ENCODE peak calls at places on chromosome 14, in seven cellular contexts. Z is mesendoderm, M is trophoblast cell, J is IMR-90, D is neuronal stem cell, X is mesenchymal stem cell, H is H1. N is an unnamed sample. For H3K4me1, the result is how much of the 10 kb centered on the place peaks cover.

GRCh38 chr14:55701638-55702037 is 121.6 kb downstream of the KTN1 start:
- DNase-seq in Z (no peak), M (no peak), J (peak), D (no peak), X (no peak), H (no peak), N (no peak)

GRCh38 chr14:50762001-50762930 is 68.7 kb downstream of the NIN start:
- DNase-seq in Z (no peak), M (no peak), J (peak), D (no peak), X (peak), H (no peak), N (no peak)

GRCh38 chr14:94379291-94380224 is 8.8 kb downstream of the SERPINA1 start:
- DNase-seq in Z (no peak), M (no peak), J (no peak), D (no peak), X (no peak), H (no peak), N (no peak)

GRCh38 chr14:50452979-50453705 is 56.5 kb upstream of the CDKL1 start:
- DNase-seq in Z (peak), M (no peak), J (peak), D (no peak), X (peak), H (no peak), N (no peak)

GRCh38 chr14:65867333-65867732 is 454.8 kb downstream of the FUT8 start:
- DNase-seq in Z (no peak), M (no peak), J (no peak), D (no peak), X (no peak), H (no peak), N (no peak)

GRCh38 chr14:102937331-102938175 is 15.1 kb downstream of the AMN start:
- DNase-seq in Z (no peak), M (no peak), J (no peak), D (no peak), X (no peak), H (no peak), N (no peak)

GRCh38 chr14:53452005-53452678 is 299.0 kb upstream of the DDHD1 start:
- DNase-seq in Z (no peak), M (no peak), J (no peak), D (no peak), X (no peak), H (no peak), N (no peak)

GRCh38 chr14:58107947-58108552 is 44.0 kb downstream of the ARMH4 start:
- DNase-seq in Z (peak), M (peak), J (peak), D (peak), X (peak), H (no peak), N (no peak)

GRCh38 chr14:84162658-84163057 is 1367.3 kb upstream of the FLRT2 start:
- DNase-seq in Z (no peak), M (no peak), J (no peak), D (no peak), X (no peak), H (no peak), N (no peak)

GRCh38 chr14:77141592-77142288 is at the start of gene ZDHHC22:
- DNase-seq in Z (peak), M (no peak), J (no peak), D (no peak), X (no peak), H (no peak), N (peak)

GRCh38 chr14:23252420-23253333 is 14.9 kb downstream of the RNF212B start:
- DNase-seq in Z (peak), M (no peak), J (no peak), D (no peak), X (no peak), H (peak), N (peak)

GRCh38 chr14:51023964-51024363 is 70.9 kb downstream of the TRIM9 start:
- DNase-seq in Z (no peak), M (no peak), J (no peak), D (no peak), X (no peak), H (no peak), N (no peak)

GRCh38 chr14:54866588-54866987 is 36.0 kb downstream of the GCH1 start:
- DNase-seq in Z (no peak), M (no peak), J (peak), D (no peak), X (peak), H (no peak), N (no peak)

GRCh38 chr14:94372021-94372605 is 16.3 kb downstream of the SERPINA1 start:
- DNase-seq in Z (peak), M (no peak), J (no peak), D (no peak), X (no peak), H (no peak), N (peak)

GRCh38 chr14:105393151-105393550 is 5.2 kb upstream of the TEX22 start:
- DNase-seq in Z (no peak), M (peak), J (no peak), D (no peak), X (no peak), H (no peak), N (no peak)

GRCh38 chr14:82482345-82482744 is 948.7 kb upstream of the SEL1L start:
- DNase-seq in Z (no peak), M (no peak), J (no peak), D (no peak), X (no peak), H (no peak), N (no peak)

GRCh38 chr14:25032092-25032784 is 17.7 kb downstream of the STXBP6 start:
- DNase-seq in Z (peak), M (no peak), J (no peak), D (no peak), X (no peak), H (no peak), N (peak)

GRCh38 chr14:76446486-76446885 is 70.5 kb downstream of the ESRRB start:
- DNase-seq in Z (no peak), M (no peak), J (no peak), D (no peak), X (no peak), H (no peak), N (no peak)

GRCh38 chr14:23572841-23573240 is 5.2 kb upstream of the AP1G2 start:
- DNase-seq in Z (no peak), M (no peak), J (no peak), D (no peak), X (no peak), H (no peak), N (no peak)

GRCh38 chr14:22973217-22974032 is 8.9 kb downstream of the AJUBA start:
- DNase-seq in Z (peak), M (peak), J (peak), D (peak), X (peak), H (no peak), N (peak)

GRCh38 chr14:31161274-31161673 is 46.3 kb downstream of the HECTD1 start:
- DNase-seq in Z (no peak), M (no peak), J (no peak), D (no peak), X (no peak), H (no peak), N (no peak)

GRCh38 chr14:73887116-73887490 is 444 bp downstream of the ZNF410 start:
- DNase-seq in Z (no peak), M (no peak), J (peak), D (no peak), X (no peak), H (no peak), N (no peak)

GRCh38 chr14:41950428-41950827 is 343.8 kb downstream of the LRFN5 start:
- DNase-seq in Z (no peak), M (no peak), J (no peak), D (no peak), X (no peak), H (no peak), N (no peak)

GRCh38 chr14:59098377-59098776 is 90.1 kb upstream of the DAAM1 start:
- DNase-seq in Z (no peak), M (peak), J (peak), D (no peak), X (peak), H (no peak), N (no peak)

GRCh38 chr14:54840336-54840735 is 62.3 kb downstream of the GCH1 start:
- DNase-seq in Z (no peak), M (no peak), J (no peak), D (no peak), X (no peak), H (no peak), N (no peak)

GRCh38 chr14:68563256-68564131 is 229.4 kb downstream of the ZFP36L1 start:
- DNase-seq in Z (no peak), M (peak), J (peak), D (no peak), X (peak), H (no peak), N (no peak)

GRCh38 chr14:101781240-101782061 is 19.9 kb downstream of the PPP2R5C start:
- DNase-seq in Z (peak), M (no peak), J (no peak), D (no peak), X (peak), H (no peak), N (no peak)

GRCh38 chr14:99522457-99522891 is 41.3 kb downstream of the CCNK start:
- DNase-seq in Z (peak), M (no peak), J (peak), D (no peak), X (peak), H (no peak), N (no peak)

GRCh38 chr14:89926709-89927108 is 27.8 kb downstream of the EFCAB11 start:
- DNase-seq in Z (no peak), M (no peak), J (peak), D (no peak), X (no peak), H (no peak), N (no peak)

GRCh38 chr14:101189962-101190560 is 286.5 kb upstream of the RTL1 start:
- DNase-seq in Z (no peak), M (no peak), J (no peak), D (no peak), X (no peak), H (no peak), N (no peak)

GRCh38 chr14:58171090-58171489 is 19.1 kb upstream of the ARMH4 start:
- DNase-seq in Z (peak), M (peak), J (peak), D (peak), X (peak), H (peak), N (peak)

GRCh38 chr14:77268989-77269595 is 1.9 kb downstream of the NGB start:
- DNase-seq in Z (no peak), M (no peak), J (no peak), D (no peak), X (no peak), H (no peak), N (no peak)

GRCh38 chr14:36915089-36915488 is 253.4 kb downstream of the PAX9 start:
- DNase-seq in Z (no peak), M (no peak), J (no peak), D (no peak), X (no peak), H (no peak), N (no peak)

GRCh38 chr14:103385994-103386491 is 828 bp downstream of the MARK3 start:
- DNase-seq in Z (peak), M (peak), J (peak), D (no peak), X (peak), H (no peak), N (no peak)

GRCh38 chr14:71753126-71753830 is 179.0 kb upstream of the RGS6 start:
- DNase-seq in Z (peak), M (peak), J (peak), D (peak), X (peak), H (peak), N (peak)

GRCh38 chr14:50924236-50924635 is 20.0 kb downstream of the PYGL start:
- DNase-seq in Z (no peak), M (no peak), J (no peak), D (no peak), X (no peak), H (no peak), N (no peak)

GRCh38 chr14:35879654-35880249 is 53.6 kb downstream of the BRMS1L start:
- DNase-seq in Z (no peak), M (no peak), J (peak), D (no peak), X (peak), H (no peak), N (no peak)

GRCh38 chr14:97994020-97994531 is 1196.9 kb downstream of the VRK1 start:
- DNase-seq in Z (no peak), M (no peak), J (no peak), D (no peak), X (no peak), H (no peak), N (no peak)

GRCh38 chr14:36662543-36663403 is 1.1 kb downstream of the PAX9 start:
- DNase-seq in Z (peak), M (no peak), J (no peak), D (no peak), X (peak), H (no peak), N (peak)

GRCh38 chr14:64723691-64724577 is 19.7 kb downstream of the PLEKHG3 start:
- DNase-seq in Z (peak), M (no peak), J (no peak), D (no peak), X (peak), H (no peak), N (no peak)

GRCh38 chr14:64721899-64722298 is 17.7 kb downstream of the PLEKHG3 start:
- DNase-seq in Z (no peak), M (no peak), J (no peak), D (no peak), X (no peak), H (no peak), N (no peak)

GRCh38 chr14:64721391-64721791 is 17.2 kb downstream of the PLEKHG3 start:
- DNase-seq in Z (no peak), M (no peak), J (peak), D (no peak), X (peak), H (no peak), N (no peak)

GRCh38 chr14:64724578-64724930 is 20.3 kb downstream of the PLEKHG3 start:
- DNase-seq in Z (peak), M (no peak), J (no peak), D (no peak), X (no peak), H (no peak), N (no peak)

DNA sequence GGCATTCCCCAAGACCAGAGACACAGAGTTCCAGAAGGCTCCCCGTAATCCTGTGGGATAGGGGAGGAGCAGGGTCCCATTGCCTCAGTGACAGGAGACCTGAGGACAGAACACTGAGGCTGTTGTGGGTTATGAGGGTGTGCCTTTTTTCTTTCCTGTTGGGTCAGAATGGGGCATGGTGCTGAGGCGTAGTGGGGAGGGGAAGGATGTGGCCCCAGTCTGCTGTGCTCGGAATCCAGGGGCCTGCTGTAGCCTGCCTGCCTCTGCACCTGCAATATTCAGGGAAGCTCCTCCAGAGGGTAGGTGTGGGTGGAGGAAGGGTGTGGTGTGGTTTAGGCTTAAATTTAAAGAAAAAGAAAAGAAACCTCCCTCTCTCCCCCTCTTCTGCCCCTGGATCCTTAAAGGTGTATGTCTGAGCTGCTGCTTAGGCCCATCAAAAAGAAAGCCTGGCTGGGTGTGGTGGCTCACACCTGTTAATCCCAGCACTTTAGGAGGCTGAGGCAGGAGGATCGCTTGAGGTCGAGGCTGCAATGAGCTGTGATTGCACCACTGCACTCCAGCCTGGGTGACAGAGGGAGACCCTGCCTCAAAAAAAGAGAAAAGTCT is 18.7 kb downstream of the PLEKHG3 start:
- DNase-seq in Z (no peak), M (no peak), J (no peak), D (no peak), X (no peak), H (no peak), N (no peak)
- H3K18ac ChIP-seq in Z (no peak), M (peak), J (no peak), D (no peak), X (peak), H (no peak), N (no peak)

GRCh38 chr14:69693823-69694729 is 72.9 kb upstream of the SRSF5 start:
- DNase-seq in Z (peak), M (no peak), J (no peak), D (no peak), X (no peak), H (no peak), N (no peak)

GRCh38 chr14:69692542-69693053 is 74.3 kb upstream of the SRSF5 start:
- DNase-seq in Z (no peak), M (no peak), J (no peak), D (no peak), X (no peak), H (no peak), N (no peak)

GRCh38 chr14:69695664-69696527 is 71.0 kb upstream of the SRSF5 start:
- DNase-seq in Z (peak), M (no peak), J (peak), D (no peak), X (no peak), H (no peak), N (no peak)

GRCh38 chr14:69694730-69695663 is 71.9 kb upstream of the SRSF5 start:
- DNase-seq in Z (no peak), M (no peak), J (peak), D (no peak), X (no peak), H (no peak), N (no peak)

DNA sequence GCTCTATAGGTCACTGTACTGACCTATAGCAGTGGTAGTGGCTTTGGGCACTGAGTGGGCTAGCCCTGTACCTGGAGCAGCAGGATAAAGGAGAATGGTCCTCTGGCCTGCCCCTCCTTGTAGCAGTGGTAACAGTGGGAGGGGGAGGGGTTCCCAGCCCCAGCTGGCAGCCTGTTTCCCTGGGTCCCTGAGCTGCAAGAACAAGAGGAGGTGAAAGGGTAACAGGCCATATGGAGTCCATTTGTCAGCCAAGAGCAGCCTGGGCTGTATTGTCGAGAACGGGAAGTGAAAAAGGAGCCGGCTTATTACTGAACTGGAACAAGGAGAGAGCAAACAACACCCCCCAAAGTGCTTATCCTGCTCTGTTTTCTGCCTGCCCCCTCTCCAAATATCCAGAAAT is 73.8 kb upstream of the SRSF5 start:
- DNase-seq in Z (no peak), M (no peak), J (no peak), D (no peak), X (no peak), H (no peak), N (no peak)
- H3K4me1 ChIP-seq in Z (under half), M (under half), J (under half), D (under half), X (under half), H (under half), N (under half)

DNA sequence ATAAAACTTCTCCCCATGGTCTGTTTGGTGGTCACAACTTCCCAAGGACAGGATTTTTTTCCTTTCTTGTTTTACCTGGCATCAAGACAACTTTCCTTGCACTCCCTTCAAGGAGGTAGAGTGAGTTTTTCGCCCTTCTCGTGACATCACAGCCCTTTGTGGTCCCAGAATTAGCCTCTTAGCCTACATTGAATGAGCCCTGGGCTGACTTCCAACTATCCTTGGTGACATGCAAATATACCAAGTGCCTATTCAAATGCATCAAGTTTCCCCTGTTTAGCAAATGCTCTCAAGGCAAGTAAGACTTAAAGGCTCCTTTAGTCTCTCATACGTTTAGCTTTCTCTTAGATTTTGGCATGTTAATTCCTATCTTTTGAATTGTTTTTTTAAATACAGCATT is 36.6 kb downstream of the TC2N start:
- DNase-seq in Z (peak), M (no peak), J (no peak), D (no peak), X (no peak), H (peak), N (peak)
- H3K18ac ChIP-seq in Z (no peak), M (no peak), J (no peak), D (no peak), X (no peak), H (no peak), N (no peak)

GRCh38 chr14:96508900-96509299 is 6.7 kb downstream of the PAPOLA start:
- DNase-seq in Z (no peak), M (no peak), J (no peak), D (no peak), X (no peak), H (no peak), N (no peak)
- H3K4me1 ChIP-seq in Z (under half), M (under half), J (under half), D (under half), X (under half), H (under half), N (under half)

DNA sequence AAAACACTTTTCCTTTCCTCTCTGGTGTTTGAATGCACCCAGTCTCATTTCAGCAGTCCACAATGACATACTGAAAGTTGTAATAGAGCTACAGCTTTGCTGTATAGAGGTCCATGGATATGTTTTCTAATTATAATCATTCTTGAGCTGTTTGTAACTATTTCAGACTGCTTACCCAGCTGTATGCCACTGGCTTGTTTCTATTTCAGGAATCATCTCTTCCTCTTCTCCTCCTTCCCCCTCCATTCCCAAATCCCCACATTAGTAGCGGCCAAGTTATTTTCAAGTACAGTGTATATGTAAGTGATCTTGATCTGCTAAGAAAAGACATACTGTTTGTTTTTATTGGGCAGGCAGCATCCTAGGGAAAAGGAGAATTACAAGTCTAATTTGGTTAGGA is 775.0 kb downstream of the DIO2 start:
- DNase-seq in Z (no peak), M (no peak), J (peak), D (no peak), X (no peak), H (no peak), N (no peak)
- H3K18ac ChIP-seq in Z (no peak), M (no peak), J (no peak), D (no peak), X (no peak), H (no peak), N (no peak)

GRCh38 chr14:61716956-61717355 is 21.6 kb downstream of the HIF1A start:
- DNase-seq in Z (no peak), M (no peak), J (no peak), D (no peak), X (no peak), H (no peak), N (no peak)
- H3K4me1 ChIP-seq in Z (under half), M (under half), J (under half), D (under half), X (under half), H (under half), N (under half)

GRCh38 chr14:21184252-21184651 is 28.4 kb upstream of the OR5AU1 start:
- DNase-seq in Z (no peak), M (no peak), J (no peak), D (no peak), X (no peak), H (no peak), N (no peak)
- H3K18ac ChIP-seq in Z (no peak), M (no peak), J (no peak), D (no peak), X (no peak), H (no peak), N (no peak)

DNA sequence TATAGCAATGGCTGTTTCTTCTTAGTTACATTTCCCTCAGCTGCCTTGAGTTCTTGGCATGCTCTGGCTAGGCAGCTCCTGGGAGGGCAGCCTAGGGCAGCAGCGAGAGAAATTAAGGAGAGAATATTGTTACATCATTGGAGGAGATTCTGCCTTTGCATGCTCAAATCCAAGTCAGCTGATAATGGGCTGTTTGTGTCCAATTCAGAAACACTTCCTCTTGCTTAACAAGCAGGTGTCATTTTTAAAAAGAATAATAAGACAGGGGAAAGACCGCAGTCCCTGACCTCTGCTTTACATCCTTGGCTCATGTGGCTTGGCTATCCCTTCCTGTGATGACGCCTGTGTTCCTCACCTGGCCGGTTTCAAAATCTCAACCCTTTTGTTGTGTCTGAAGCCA is 76.9 kb downstream of the ESR2 start:
- DNase-seq in Z (no peak), M (no peak), J (no peak), D (no peak), X (no peak), H (no peak), N (no peak)
- H3K4me1 ChIP-seq in Z (under half), M (under half), J (under half), D (under half), X (under half), H (under half), N (under half)